ENCODE peak calls at places on chromosome 16, in nine cellular contexts. P is IMR-90, D is HCT116, H is K562, Z is HepG2, C is body of pancreas, N is heart left ventricle, T is GM12878, R is right lobe of liver. U is an unnamed sample.

GRCh38 chr16:70635356-70636016 is 10.9 kb upstream of the IL34 start:
- ATAC-seq in H (no peak), T (no peak), N (no peak), P (peak), Z (no peak), D (no peak), C (no peak), R (no peak), U (peak)

GRCh38 chr16:55189179-55189578 is 134.8 kb upstream of the IRX6 start:
- ATAC-seq in Z (no peak), C (no peak), H (no peak), R (no peak), P (no peak), D (no peak), N (no peak), T (no peak), U (no peak)

GRCh38 chr16:86499889-86500707 is 10.2 kb upstream of the FOXF1 start:
- ATAC-seq in D (no peak), N (no peak), R (no peak), P (no peak), H (no peak), Z (no peak), C (no peak), T (no peak), U (no peak)

GRCh38 chr16:30738984-30739951 is 9.0 kb upstream of the PHKG2 start:
- ATAC-seq in H (peak), C (no peak), D (no peak), P (no peak), N (no peak), R (no peak), Z (peak), T (peak), U (no peak)

GRCh38 chr16:21608647-21609328 is 9.4 kb downstream of the METTL9 start:
- ATAC-seq in C (no peak), Z (no peak), D (no peak), H (no peak), P (no peak), R (no peak), N (no peak), T (peak), U (no peak)

GRCh38 chr16:20883554-20884239 is 16.5 kb downstream of the DCUN1D3 start:
- ATAC-seq in T (no peak), H (no peak), D (no peak), Z (no peak), C (peak), P (no peak), N (no peak), R (peak), U (peak)

GRCh38 chr16:67655363-67655762 is 4.7 kb downstream of the ACD start:
- ATAC-seq in T (no peak), H (no peak), P (no peak), Z (no peak), N (no peak), D (no peak), C (no peak), R (no peak), U (no peak)

GRCh38 chr16:6482861-6483530 is 849.6 kb upstream of the RBFOX1 start:
- ATAC-seq in R (no peak), T (no peak), P (no peak), D (no peak), Z (no peak), C (no peak), H (no peak), N (no peak), U (no peak)

GRCh38 chr16:30032083-30032819 is 1.2 kb upstream of the TLCD3B start:
- ATAC-seq in C (no peak), R (peak), D (peak), Z (peak), T (peak), H (peak), P (peak), N (no peak), U (no peak)

GRCh38 chr16:3857189-3858013 is 23.1 kb downstream of the CREBBP start:
- ATAC-seq in R (peak), C (peak), T (peak), D (no peak), N (peak), P (peak), H (no peak), Z (peak), U (peak)

GRCh38 chr16:52497067-52497816 is 49.7 kb downstream of the TOX3 start:
- ATAC-seq in N (no peak), P (no peak), D (no peak), T (no peak), H (no peak), Z (peak), C (peak), R (peak), U (no peak)

GRCh38 chr16:20850981-20851380 is 44.7 kb downstream of the REXO5 start:
- ATAC-seq in D (peak), H (no peak), P (no peak), N (peak), T (no peak), Z (no peak), C (no peak), R (no peak), U (peak)

GRCh38 chr16:50547944-50548658 is at the start of gene NKD1:
- ATAC-seq in P (peak), C (peak), H (peak), Z (peak), T (peak), R (peak), N (peak), D (peak), U (peak)
- TF ChIP-seq POLR2A in P (no peak), C (peak), H (no peak), Z (peak), T (peak), R (peak), N (peak), D (peak), U (peak)

DNA sequence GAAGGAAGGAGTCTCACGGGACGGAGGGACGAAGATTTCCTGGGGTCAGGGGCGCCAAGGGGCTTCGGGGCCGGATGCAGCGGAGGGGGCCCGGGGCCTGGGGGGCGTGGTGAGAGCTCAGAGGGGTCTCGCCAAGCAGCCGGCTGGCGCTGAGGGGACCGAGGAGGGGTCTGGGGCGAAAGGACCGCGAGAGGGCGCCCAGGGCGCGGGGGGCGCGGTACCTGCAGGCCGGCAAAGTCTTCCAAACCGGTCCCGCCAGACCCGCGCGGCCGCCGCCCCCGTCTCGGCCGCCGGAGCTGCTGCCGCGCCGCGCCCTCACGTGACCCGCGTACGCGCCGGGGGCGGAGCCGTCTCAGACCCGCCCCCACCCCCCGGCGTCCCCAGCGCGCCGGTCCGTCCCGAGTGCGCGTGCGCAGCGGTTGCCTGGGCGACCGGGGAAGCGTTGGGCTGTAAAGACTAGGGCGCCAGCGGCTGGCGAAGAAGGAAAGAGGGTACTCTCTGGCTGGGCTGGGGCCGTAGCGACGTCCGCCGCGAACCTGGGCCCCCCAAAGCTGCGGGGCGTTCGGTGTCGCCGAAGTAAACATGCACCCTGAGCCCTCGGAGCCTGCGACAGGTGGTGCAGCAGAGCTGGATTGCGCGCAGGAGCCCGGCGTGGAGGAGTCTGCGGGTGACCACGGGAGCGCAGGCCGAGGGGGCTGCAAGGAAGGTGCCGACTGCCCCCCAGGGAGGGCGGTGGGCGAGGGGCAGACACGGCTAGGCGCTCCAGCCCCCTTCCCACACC is at the start of the genes DNAAF1 and HSDL1:
- ATAC-seq in N (peak), Z (peak), T (peak), H (peak), D (peak), C (peak), R (peak), P (peak), U (peak)
- TF ChIP-seq POLR2A in N (peak), Z (peak), T (peak), H (peak), D (peak), C (no peak), R (peak), P (no peak), U (peak)

GRCh38 chr16:8847623-8848022 is 21.2 kb downstream of the CARHSP1 start:
- ATAC-seq in N (no peak), C (no peak), D (no peak), H (no peak), T (no peak), R (no peak), P (no peak), Z (no peak), U (no peak)
- TF ChIP-seq POLR2A in N (no peak), C (no peak), D (no peak), H (no peak), T (peak), R (no peak), P (no peak), Z (no peak), U (no peak)

DNA sequence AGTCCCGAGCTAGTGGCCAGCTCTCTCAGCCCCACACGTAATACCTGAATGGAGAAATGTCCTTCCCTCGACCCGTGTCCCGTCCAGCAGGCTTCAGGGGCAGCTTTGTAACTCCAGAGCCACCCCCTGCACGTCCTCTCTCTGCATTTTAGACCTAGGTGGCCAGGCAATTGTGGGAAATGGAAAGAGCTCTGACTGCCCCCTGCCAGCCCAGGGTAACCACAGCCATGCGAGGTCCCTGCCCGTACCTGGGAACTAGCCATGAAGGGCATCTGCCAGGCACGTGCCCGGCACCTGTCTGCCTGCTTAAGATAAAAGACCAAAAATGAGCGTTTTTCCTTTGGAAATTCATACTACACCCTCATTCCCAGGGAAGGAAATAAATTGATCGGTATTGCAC is 9.2 kb downstream of the MAPK8IP3 start:
- ATAC-seq in Z (no peak), H (no peak), C (no peak), N (no peak), P (no peak), T (no peak), D (no peak), R (no peak), U (no peak)
- TF ChIP-seq POLR2A in Z (no peak), H (no peak), C (no peak), N (no peak), P (no peak), T (no peak), D (no peak), R (no peak), U (no peak)

U was measured in gastroesophageal sphincter.